ENCODE peak calls at places on chromosomes 12 and 14, in four cellular contexts. E, P, J and W are unnamed samples.

GRCh38 chr14:77314043-77314442 is 6.6 kb downstream of the POMT2 start:
- DNase-seq in E (no peak), P (peak; percentile 47), J (no peak), W (no peak)

GRCh38 chr14:30854492-30854891 is 19.9 kb upstream of the COCH start:
- DNase-seq in E (no peak), P (no peak), J (no peak), W (no peak)

GRCh38 chr14:38948171-38948570 is 154.9 kb downstream of the SEC23A start:
- DNase-seq in E (no peak), P (no peak), J (no peak), W (no peak)

GRCh38 chr12:10673660-10674384 is at the start of gene STYK1:
- DNase-seq in E (peak; percentile 85), P (peak; percentile 60), J (peak; percentile 81), W (peak; percentile 94)

GRCh38 chr14:69260979-69261605 is 1.1 kb downstream of the GALNT16 start:
- DNase-seq in E (peak; percentile 37), P (no peak), J (no peak), W (peak; percentile 89)

GRCh38 chr14:93688239-93688666 is 100.0 kb downstream of the PRIMA1 start:
- DNase-seq in E (no peak), P (no peak), J (no peak), W (no peak)

GRCh38 chr14:24630872-24631477 is 3.0 kb downstream of the GZMB start:
- DNase-seq in E (peak; percentile 54), P (peak; percentile 56), J (no peak), W (peak; percentile 53)

GRCh38 chr14:74915826-74916225 is 7.2 kb downstream of the RPS6KL1 start:
- DNase-seq in E (no peak), P (no peak), J (no peak), W (no peak)

GRCh38 chr12:82781288-82782078 is 94.8 kb downstream of the TMTC2 start:
- DNase-seq in E (no peak), P (no peak), J (no peak), W (no peak)

GRCh38 chr12:116594325-116595038 is 35.3 kb downstream of the MAP1LC3B2 start:
- DNase-seq in E (no peak), P (no peak), J (no peak), W (peak; percentile 80)

GRCh38 chr12:108515916-108516315 is 839 bp downstream of the FICD start:
- DNase-seq in E (no peak), P (no peak), J (no peak), W (no peak)

GRCh38 chr14:74147571-74147970 is 62.8 kb downstream of the LIN52 start:
- DNase-seq in E (no peak), P (no peak), J (no peak), W (no peak)

GRCh38 chr12:21819236-21819635 is 44.7 kb upstream of the KCNJ8 start:
- DNase-seq in E (no peak), P (no peak), J (no peak), W (no peak)

DNA sequence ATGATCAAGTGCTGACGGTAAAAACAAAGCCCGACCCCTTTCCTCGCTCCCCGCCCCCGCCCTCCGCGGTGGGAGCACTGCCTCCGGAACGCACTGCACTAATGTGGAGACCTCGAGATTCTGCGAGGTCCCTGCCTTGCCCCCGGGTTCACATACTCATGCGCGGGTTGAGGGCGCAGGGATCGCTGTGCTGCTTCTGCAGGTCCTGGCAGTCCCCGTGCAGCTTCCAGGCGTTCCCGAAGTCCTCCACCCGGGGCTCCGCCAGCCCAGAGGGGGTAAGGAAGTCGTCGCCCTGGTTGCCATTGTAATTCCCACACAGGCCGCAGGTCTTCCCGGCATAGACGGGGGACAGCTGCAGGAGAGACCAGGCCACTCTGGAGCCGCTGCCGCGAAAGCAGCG is 66.8 kb downstream of the VWF start:
- DNase-seq in E (no peak), P (no peak), J (no peak), W (no peak)
- TF ChIP-seq POLR2AphosphoS5 in E (no peak), P (no peak), J (no peak), W (no peak)

GRCh38 chr12:120761581-120761980 is 36.0 kb downstream of the ACADS start:
- DNase-seq in E (peak; percentile 46), P (peak; percentile 48), J (no peak), W (no peak)
- TF ChIP-seq POLR2AphosphoS5 in E (peak; percentile 67), P (no peak), J (no peak), W (no peak)

GRCh38 chr12:96195845-96196451 is 1.8 kb downstream of the ELK3 start:
- DNase-seq in E (no peak), P (no peak), J (no peak), W (no peak)
- TF ChIP-seq POLR2AphosphoS5 in E (no peak), P (no peak), J (no peak), W (no peak)

DNA sequence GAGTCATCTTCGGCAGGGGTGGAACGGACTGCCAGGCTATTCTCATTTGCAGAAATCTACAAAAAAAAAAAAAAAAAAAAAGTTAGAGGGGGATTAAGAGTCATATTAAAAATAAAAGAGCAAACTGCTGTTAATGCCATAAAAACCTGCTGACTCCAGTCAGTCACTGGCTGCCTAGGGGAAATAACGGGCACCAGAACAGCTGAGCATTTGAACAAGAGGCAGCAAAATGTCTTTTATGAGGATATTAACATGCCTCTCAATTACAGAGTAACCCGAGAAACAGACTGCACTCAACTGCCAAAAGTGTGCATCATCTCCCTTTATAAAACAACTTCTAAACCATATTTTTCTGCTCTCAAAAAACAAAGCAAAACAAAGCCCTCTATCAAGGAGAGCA is 28.7 kb upstream of the CERS5 start:
- DNase-seq in E (no peak), P (no peak), J (no peak), W (no peak)
- TF ChIP-seq POLR2AphosphoS5 in E (no peak), P (no peak), J (no peak), W (no peak)

GRCh38 chr12:111343181-111343580 is 25.7 kb downstream of the PHETA1 start:
- DNase-seq in E (no peak), P (no peak), J (no peak), W (no peak)

GRCh38 chr12:111342376-111342775 is 26.5 kb downstream of the PHETA1 start:
- DNase-seq in E (no peak), P (no peak), J (no peak), W (no peak)

GRCh38 chr12:111340231-111340630 is 28.7 kb downstream of the PHETA1 start:
- DNase-seq in E (no peak), P (no peak), J (no peak), W (no peak)

GRCh38 chr12:111339306-111339938 is 29.5 kb downstream of the PHETA1 start:
- DNase-seq in E (no peak), P (no peak), J (no peak), W (no peak)

GRCh38 chr12:111341426-111342065 is 27.3 kb downstream of the PHETA1 start:
- DNase-seq in E (no peak), P (no peak), J (no peak), W (no peak)
- TF ChIP-seq POLR2AphosphoS5 in E (no peak), P (no peak), J (no peak), W (no peak)

DNA sequence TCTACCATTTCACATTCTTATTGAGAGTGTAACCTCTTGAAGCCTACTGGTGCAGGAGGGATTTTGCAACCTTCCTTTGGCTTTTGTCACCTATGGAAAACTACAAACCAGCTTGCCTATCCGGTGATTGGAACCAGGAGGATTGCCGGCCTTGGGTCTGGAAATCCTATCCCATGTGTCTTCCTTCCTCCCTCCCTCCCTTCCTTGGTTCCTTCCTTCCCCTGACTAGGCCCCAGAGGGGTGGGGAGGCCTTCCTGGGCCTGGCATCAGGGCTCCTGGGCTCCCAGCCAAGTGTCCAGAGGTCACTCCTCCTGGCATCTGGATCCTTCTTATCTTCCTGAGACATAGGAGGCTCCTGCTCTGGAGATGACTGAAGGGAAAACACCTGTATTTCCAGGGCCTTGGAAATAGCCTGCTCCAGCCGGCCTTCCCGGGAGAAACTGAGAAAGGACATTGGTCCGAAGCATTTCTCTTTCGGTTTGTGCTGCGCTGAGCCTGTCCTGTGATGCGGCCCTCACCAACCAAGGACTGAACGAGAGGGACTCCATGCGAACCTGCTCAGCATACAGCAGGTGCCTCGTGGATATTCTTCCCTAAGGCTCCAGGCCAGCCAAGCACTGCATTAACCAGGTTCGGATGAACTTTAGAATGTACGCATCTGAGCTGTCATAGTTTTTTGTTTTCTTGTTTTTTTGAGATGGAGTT is 43.4 kb downstream of the PSMA6 start:
- DNase-seq in E (peak; percentile 87), P (no peak), J (no peak), W (peak; percentile 73)
- TF ChIP-seq POLR2AphosphoS5 in E (no peak), P (no peak), J (no peak), W (peak; percentile 45)

DNA sequence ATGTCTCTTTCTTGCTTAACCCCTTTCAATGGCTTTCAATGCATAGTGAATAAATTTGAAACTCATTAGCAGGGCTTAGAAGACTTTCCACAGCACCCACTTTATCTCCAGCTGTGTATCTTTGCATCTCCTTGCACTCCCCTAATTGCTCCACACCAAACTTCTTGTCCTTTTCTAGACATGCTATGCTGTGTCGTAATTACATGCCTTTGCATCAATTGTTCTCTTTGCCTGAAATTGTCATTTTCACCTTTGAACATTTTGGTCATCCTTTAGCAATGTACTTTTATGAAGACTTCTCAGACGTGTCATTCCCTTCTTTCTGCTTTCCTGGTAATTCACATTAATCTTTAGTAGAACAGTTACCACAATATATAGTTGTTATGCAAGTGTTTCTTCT is 26.9 kb downstream of the ARF6 start:
- DNase-seq in E (no peak), P (no peak), J (no peak), W (no peak)
- TF ChIP-seq POLR2AphosphoS5 in E (no peak), P (no peak), J (no peak), W (no peak)